ENCODE peak calls at places on chromosome 11, in nine cellular contexts. Z is CD8-positive, alpha-beta memory T cell; B is naive thymus-derived CD4-positive, alpha-beta T cell; Q is right atrium auricular region; M is lower lobe of right lung; K is A549; A is heart right ventricle; C is neuronal stem cell; G is MM.1S. R is an unnamed sample. For H3K4me1, the result is how much of the 10 kb centered on the place peaks cover.

GRCh38 chr11:97856666-97857065 is 1164.1 kb upstream of the CNTN5 start:
- DNase-seq in K (no peak), C (no peak), B (no peak), Q (no peak), M (no peak), Z (no peak), A (no peak), G (no peak), R (no peak)

GRCh38 chr11:85718991-85719807 is 33.2 kb upstream of the CCDC89 start:
- DNase-seq in B (no peak), Q (peak), C (peak), M (no peak), Z (no peak), A (peak), G (no peak), K (peak), R (no peak)

GRCh38 chr11:130698174-130698573 is 218.1 kb downstream of the SNX19 start:
- DNase-seq in G (no peak), B (no peak), A (no peak), K (no peak), C (no peak), M (no peak), Q (no peak), Z (no peak), R (no peak)

GRCh38 chr11:81030186-81030585 is 1589.4 kb upstream of the TENM4 start:
- DNase-seq in M (no peak), K (no peak), G (no peak), B (no peak), A (no peak), Z (no peak), C (no peak), Q (no peak), R (no peak)

GRCh38 chr11:133920109-133920990 is 36.4 kb downstream of the IGSF9B start:
- DNase-seq in K (no peak), A (no peak), G (no peak), C (no peak), M (no peak), B (no peak), Q (no peak), Z (no peak), R (no peak)

GRCh38 chr11:116219171-116219635 is 553.6 kb downstream of the BUD13 start:
- DNase-seq in A (no peak), G (no peak), K (no peak), B (no peak), Q (no peak), Z (no peak), C (no peak), M (no peak), R (no peak)

GRCh38 chr11:19474954-19475811 is 234.4 kb upstream of the E2F8 start:
- DNase-seq in M (no peak), G (no peak), B (no peak), K (no peak), Z (no peak), C (peak), Q (no peak), A (no peak), R (peak)

GRCh38 chr11:121458551-121458950 is 5.8 kb upstream of the SORL1-AS1 start:
- DNase-seq in A (no peak), C (no peak), Z (no peak), Q (no peak), K (no peak), B (no peak), G (no peak), M (no peak), R (no peak)

GRCh38 chr11:60950933-60951610 is 904 bp downstream of the SLC15A3 start:
- DNase-seq in B (peak), Z (no peak), Q (no peak), C (no peak), K (no peak), A (peak), G (no peak), M (peak), R (no peak)

GRCh38 chr11:16790484-16791240 is 52.2 kb downstream of the C11orf58 start:
- DNase-seq in B (no peak), C (no peak), K (no peak), Q (no peak), Z (no peak), M (no peak), G (no peak), A (no peak), R (no peak)

GRCh38 chr11:129738242-129738641 is 77.4 kb upstream of the TMEM45B start:
- DNase-seq in Q (no peak), M (no peak), G (no peak), C (no peak), A (no peak), K (no peak), B (no peak), Z (no peak), R (no peak)

GRCh38 chr11:2781413-2782274 is 81.8 kb upstream of the KCNQ1OT1 start:
- DNase-seq in B (no peak), C (no peak), A (peak), M (peak), Q (peak), K (no peak), Z (no peak), G (no peak), R (no peak)

GRCh38 chr11:109971184-109971523 is 122.0 kb upstream of the ZC3H12C start:
- DNase-seq in B (no peak), C (no peak), M (no peak), G (no peak), K (no peak), A (no peak), Q (no peak), Z (no peak), R (no peak)

GRCh38 chr11:14676068-14676467 is 32.5 kb downstream of the PDE3B start:
- DNase-seq in Z (no peak), B (no peak), A (no peak), M (no peak), C (no peak), G (no peak), K (no peak), Q (no peak), R (no peak)

GRCh38 chr11:19673924-19674390 is 38.7 kb upstream of the NAV2 start:
- DNase-seq in Q (peak), B (no peak), C (peak), Z (no peak), G (no peak), M (peak), K (no peak), A (peak), R (no peak)

GRCh38 chr11:44955019-44955738 is 4.5 kb upstream of the TP53I11 start:
- DNase-seq in Q (peak), A (peak), M (peak), C (no peak), K (peak), G (no peak), Z (no peak), B (no peak), R (no peak)

GRCh38 chr11:121412000-121412587 is 40.0 kb upstream of the SORL1 start:
- DNase-seq in Q (no peak), A (no peak), B (no peak), C (no peak), Z (no peak), M (no peak), G (no peak), K (no peak), R (no peak)

GRCh38 chr11:60951909-60952741 is at the start of gene SLC15A3:
- DNase-seq in K (no peak), M (peak), Q (peak), B (peak), A (peak), G (peak), Z (no peak), C (no peak), R (peak)

GRCh38 chr11:132028380-132029240 is 658.2 kb downstream of the NTM start:
- DNase-seq in G (peak), A (no peak), Q (peak), K (no peak), Z (no peak), M (no peak), C (peak), B (no peak), R (no peak)

GRCh38 chr11:97158256-97158655 is 768.4 kb downstream of the JRKL start:
- DNase-seq in M (no peak), A (no peak), Z (no peak), B (no peak), K (no peak), G (no peak), Q (no peak), C (no peak), R (no peak)

GRCh38 chr11:123590296-123590912 is 64.0 kb downstream of the SCN3B start:
- DNase-seq in C (no peak), Q (no peak), Z (no peak), M (no peak), B (no peak), G (no peak), A (no peak), K (peak), R (no peak)

GRCh38 chr11:28858076-28858475 is 749.9 kb downstream of the METTL15 start:
- DNase-seq in A (no peak), Z (no peak), Q (no peak), K (no peak), G (no peak), M (no peak), B (no peak), C (no peak), R (no peak)

GRCh38 chr11:22641559-22641958 is 15.9 kb upstream of the FANCF start:
- DNase-seq in K (no peak), A (no peak), Z (no peak), G (no peak), M (no peak), C (no peak), B (no peak), Q (no peak), R (no peak)

GRCh38 chr11:118401880-118402590 is 629 bp downstream of the ATP5MG start:
- DNase-seq in K (peak), Z (no peak), G (no peak), Q (no peak), B (no peak), M (no peak), A (no peak), C (peak), R (no peak)

GRCh38 chr11:61966673-61967176 is 709 bp downstream of the FTH1 start:
- DNase-seq in G (peak), K (no peak), A (no peak), C (no peak), M (no peak), Q (no peak), B (no peak), Z (peak), R (no peak)

GRCh38 chr11:83069441-83070043 is 2.2 kb downstream of the RAB30 start:
- DNase-seq in Z (no peak), M (no peak), A (no peak), K (no peak), B (no peak), Q (no peak), G (no peak), C (no peak), R (no peak)

GRCh38 chr11:9973921-9974320 is 310.0 kb downstream of the SWAP70 start:
- DNase-seq in M (no peak), Q (no peak), B (no peak), A (no peak), G (no peak), K (no peak), Z (no peak), C (no peak), R (no peak)

GRCh38 chr11:94178331-94178730 is 49.7 kb downstream of the PANX1 start:
- DNase-seq in K (no peak), Z (no peak), B (no peak), A (no peak), Q (no peak), C (no peak), M (no peak), G (no peak), R (no peak)

GRCh38 chr11:12165237-12165875 is 55.0 kb downstream of the MICAL2 start:
- DNase-seq in M (no peak), K (no peak), B (no peak), A (no peak), Q (no peak), Z (no peak), C (no peak), G (no peak), R (no peak)

GRCh38 chr11:12161603-12162350 is 51.4 kb downstream of the MICAL2 start:
- DNase-seq in M (no peak), K (no peak), B (no peak), C (no peak), Q (no peak), G (no peak), A (no peak), Z (no peak), R (no peak)

GRCh38 chr11:12162652-12163051 is 52.3 kb downstream of the MICAL2 start:
- DNase-seq in Q (no peak), G (no peak), K (no peak), M (no peak), B (no peak), Z (no peak), C (no peak), A (no peak), R (no peak)

GRCh38 chr11:12164061-12165014 is 53.9 kb downstream of the MICAL2 start:
- DNase-seq in G (no peak), Q (no peak), M (no peak), C (no peak), A (no peak), K (no peak), B (no peak), Z (no peak), R (no peak)

DNA sequence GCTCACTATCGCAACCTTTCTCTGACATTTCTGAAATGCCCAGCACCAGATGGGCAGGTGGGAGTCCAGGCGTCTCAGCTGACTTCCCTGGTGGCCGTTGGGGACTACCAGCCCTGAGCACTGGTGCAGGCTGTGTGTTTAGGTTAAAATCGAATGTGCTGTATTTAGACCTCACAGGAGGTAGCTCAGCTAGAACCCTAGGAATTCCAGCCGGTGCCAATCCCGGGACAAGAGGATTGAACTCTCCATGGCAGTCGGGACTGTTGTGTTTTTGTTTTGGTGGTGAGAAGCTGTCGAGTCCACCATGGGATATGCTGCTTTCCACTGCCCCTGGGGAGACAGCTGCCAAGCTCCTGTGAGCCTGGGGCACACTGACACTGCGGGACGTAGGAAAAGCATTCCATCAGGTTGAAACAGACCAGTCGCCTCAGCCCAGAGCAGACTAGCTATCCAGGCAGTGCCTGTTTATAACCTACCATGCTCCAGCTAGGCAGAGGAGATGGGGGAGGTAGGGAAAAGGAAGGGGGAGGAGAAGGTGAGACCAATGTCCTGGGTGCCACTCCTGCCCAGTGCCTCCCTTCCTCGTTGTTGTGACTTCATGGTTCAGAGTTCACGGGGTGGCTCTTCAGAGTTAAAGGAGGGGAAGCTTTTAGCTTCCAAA is 52.9 kb downstream of the MICAL2 start:
- DNase-seq in M (no peak), C (no peak), A (peak), B (no peak), Z (no peak), G (no peak), Q (peak), K (no peak), R (no peak)
- H3K4me1 ChIP-seq in M (half or more), C (under half), A (half or more), B (under half), Z (under half), G (under half), Q (half or more), K (half or more), R (under half)

DNA sequence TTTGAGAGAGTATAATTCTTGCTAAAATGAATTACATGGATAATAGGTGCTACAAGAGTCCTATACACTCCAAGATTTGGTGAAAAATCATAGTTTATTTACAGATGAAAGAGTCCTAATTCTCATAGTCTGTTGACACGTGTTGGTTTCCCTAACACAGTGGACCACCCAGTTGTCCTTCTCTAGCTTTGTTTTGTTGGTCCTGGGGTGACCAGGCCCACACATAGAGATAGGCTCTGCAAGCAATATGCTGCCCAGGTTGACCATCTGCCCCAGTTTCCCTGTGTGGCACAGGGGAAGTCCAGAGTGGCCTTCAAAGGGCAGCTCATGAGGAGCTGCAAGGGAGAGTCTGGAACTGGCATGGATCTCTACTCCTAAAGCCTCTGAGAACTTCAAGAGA is 184.9 kb downstream of the MAML2 start:
- DNase-seq in M (no peak), B (no peak), C (no peak), A (no peak), G (no peak), K (no peak), Q (no peak), Z (no peak), R (no peak)
- H3K4me1 ChIP-seq in M (half or more), B (under half), C (under half), A (half or more), G (under half), K (under half), Q (under half), Z (under half), R (under half)

GRCh38 chr11:73199446-73199845 is 18.6 kb upstream of the P2RY2 start:
- DNase-seq in K (no peak), Z (no peak), C (no peak), G (no peak), M (peak), A (no peak), B (no peak), Q (no peak), R (no peak)
- H3K4me1 ChIP-seq in K (under half), Z (under half), C (under half), G (under half), M (under half), A (under half), B (under half), Q (under half), R (under half)

GRCh38 chr11:111334495-111335123 is 36.3 kb downstream of the POU2AF3 start:
- DNase-seq in G (no peak), M (no peak), B (no peak), K (no peak), Q (no peak), A (no peak), Z (no peak), C (no peak), R (no peak)
- H3K4me1 ChIP-seq in G (under half), M (under half), B (under half), K (under half), Q (under half), A (under half), Z (under half), C (under half), R (under half)

GRCh38 chr11:72930011-72930410 is 115.8 kb downstream of the ATG16L2 start:
- DNase-seq in Q (no peak), K (no peak), A (no peak), B (no peak), M (no peak), C (no peak), G (no peak), Z (no peak), R (no peak)

GRCh38 chr11:72926076-72926475 is 111.9 kb downstream of the ATG16L2 start:
- DNase-seq in A (no peak), G (no peak), B (no peak), Z (no peak), K (no peak), C (no peak), M (no peak), Q (no peak), R (no peak)

GRCh38 chr11:72925656-72926055 is 111.4 kb downstream of the ATG16L2 start:
- DNase-seq in C (no peak), G (no peak), Z (no peak), A (no peak), Q (no peak), M (no peak), K (no peak), B (no peak), R (no peak)

GRCh38 chr11:72924568-72925190 is 110.5 kb downstream of the ATG16L2 start:
- DNase-seq in C (no peak), Q (no peak), K (peak), B (no peak), A (no peak), Z (no peak), G (peak), M (no peak), R (peak)

GRCh38 chr11:72927380-72927779 is 113.2 kb downstream of the ATG16L2 start:
- DNase-seq in Q (no peak), G (no peak), Z (no peak), B (no peak), C (no peak), K (no peak), M (no peak), A (no peak), R (no peak)
- H3K4me1 ChIP-seq in Q (under half), G (under half), Z (under half), B (under half), C (under half), K (under half), M (under half), A (under half), R (under half)

GRCh38 chr11:13317293-13318080 is 39.9 kb downstream of the BMAL1 start:
- DNase-seq in Z (no peak), A (no peak), G (no peak), M (no peak), C (no peak), B (no peak), K (no peak), Q (no peak), R (no peak)

GRCh38 chr11:13321431-13321830 is 43.8 kb downstream of the BMAL1 start:
- DNase-seq in K (no peak), C (no peak), M (no peak), B (no peak), Z (no peak), Q (no peak), G (no peak), A (no peak), R (no peak)

GRCh38 chr11:13320688-13321087 is 43.1 kb downstream of the BMAL1 start:
- DNase-seq in A (no peak), K (no peak), C (no peak), G (no peak), Q (no peak), B (no peak), Z (no peak), M (no peak), R (no peak)

GRCh38 chr11:13316528-13316961 is 39.0 kb downstream of the BMAL1 start:
- DNase-seq in G (no peak), Q (no peak), Z (no peak), B (no peak), C (no peak), A (peak), M (peak), K (no peak), R (no peak)

DNA sequence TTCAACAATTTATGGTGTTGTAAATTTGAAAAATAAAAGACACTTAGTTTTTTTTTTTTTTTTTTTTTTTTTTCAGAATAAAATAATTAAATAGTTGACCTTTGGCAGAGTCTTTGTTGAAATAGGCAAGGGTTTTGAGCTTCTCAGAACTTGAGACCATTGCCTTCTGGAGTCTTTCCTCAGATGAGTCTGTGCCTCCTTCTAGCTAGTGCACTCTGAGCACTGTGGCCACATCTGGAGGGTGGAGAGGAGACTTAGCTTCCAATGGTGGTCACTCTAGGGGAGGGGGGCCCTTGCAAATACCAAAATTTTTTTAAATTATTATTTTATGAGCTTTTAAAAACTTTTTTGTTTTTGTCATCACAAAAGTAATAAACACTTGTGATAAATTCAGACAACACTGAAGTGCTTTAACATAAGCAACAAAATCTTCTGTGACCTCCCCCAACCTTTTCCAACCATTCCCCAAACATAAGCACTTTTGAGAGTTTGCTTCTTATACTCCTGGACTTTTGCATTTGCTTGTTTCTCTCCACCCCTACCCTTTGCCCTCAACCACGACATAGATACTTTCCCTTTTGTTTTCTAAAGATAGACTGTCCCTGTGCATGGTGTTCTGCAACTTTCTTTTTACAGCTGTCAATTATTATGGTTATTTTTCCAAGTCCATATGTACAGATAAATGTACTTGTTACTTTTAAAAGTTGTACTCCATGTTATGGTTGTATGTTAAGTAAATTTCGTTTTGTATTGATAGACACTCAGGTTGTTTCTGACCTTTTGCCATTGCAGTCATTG is 41.1 kb downstream of the BMAL1 start:
- DNase-seq in A (no peak), C (no peak), B (no peak), K (no peak), Z (no peak), Q (no peak), G (peak), M (no peak), R (no peak)
- H3K4me1 ChIP-seq in A (half or more), C (under half), B (under half), K (under half), Z (under half), Q (under half), G (under half), M (half or more), R (under half)

R was measured in GM12878.